ENCODE peak calls at places on chromosomes 5 and 9, in six cellular contexts. E is NCI-H1694 treated with DMSO at 0.1 percent for 48 hours; Y is astrocyte of the hippocampus; X is NCI-H69; W is activated T-helper 1 cell treated with anti-CD3 and anti-CD28 coated beads, Interleukin-2, amount 50 U/mL, for 16 hours; D is H9. O is an unnamed sample.

GRCh38 chr9:32468740-32469139 is 57.3 kb downstream of the RIGI start:
- DNase-seq in W (no peak), Y (no peak), X (no peak), E (no peak), D (no peak), O (no peak)

GRCh38 chr9:83013261-83013610 is 49.7 kb downstream of the RASEF start:
- DNase-seq in Y (peak), D (no peak), X (peak), W (no peak), E (no peak), O (no peak)

GRCh38 chr9:114902773-114903589 is 27.4 kb downstream of the TNFSF8 start:
- DNase-seq in Y (no peak), E (no peak), X (no peak), D (no peak), W (no peak), O (no peak)

GRCh38 chr9:95009459-95009858 is 283.0 kb downstream of the AOPEP start:
- DNase-seq in X (no peak), E (no peak), Y (peak), D (no peak), W (no peak), O (no peak)

GRCh38 chr5:139915834-139916233 is 120.2 kb downstream of the PSD2 start:
- DNase-seq in W (no peak), X (no peak), D (no peak), Y (no peak), E (no peak), O (no peak)

GRCh38 chr5:90506221-90506620 is 23.2 kb downstream of the LYSMD3 start:
- DNase-seq in Y (no peak), E (no peak), X (no peak), W (no peak), D (no peak), O (no peak)

GRCh38 chr5:147093138-147093537 is 141.7 kb upstream of the STK32A start:
- DNase-seq in W (no peak), X (peak), E (no peak), Y (no peak), D (no peak), O (no peak)

GRCh38 chr9:127225747-127226646 is 38.6 kb upstream of the GARNL3 start:
- DNase-seq in D (no peak), X (peak), E (no peak), Y (peak), W (no peak), O (no peak)

GRCh38 chr5:111585291-111585690 is 73.0 kb upstream of the STARD4 start:
- DNase-seq in Y (peak), W (no peak), E (no peak), X (no peak), D (no peak), O (no peak)

GRCh38 chr5:55923177-55923872 is 71.4 kb downstream of the IL6ST start:
- DNase-seq in D (peak), X (peak), Y (no peak), E (no peak), W (no peak), O (peak)

GRCh38 chr9:22214497-22215031 is 205.5 kb upstream of the CDKN2B start:
- DNase-seq in Y (peak), X (peak), D (no peak), E (peak), W (no peak), O (no peak)

GRCh38 chr5:1728846-1729245 is 70.8 kb downstream of the MRPL36 start:
- DNase-seq in E (no peak), Y (no peak), X (no peak), W (no peak), D (peak), O (peak)

GRCh38 chr5:50889790-50890189 is 223.4 kb downstream of the PARP8 start:
- DNase-seq in E (no peak), X (peak), W (no peak), Y (no peak), D (no peak), O (no peak)

GRCh38 chr9:125284855-125285254 is 23.2 kb downstream of the GAPVD1 start:
- DNase-seq in Y (no peak), E (no peak), W (no peak), D (no peak), X (no peak), O (no peak)

GRCh38 chr5:56350595-56351170 is 117.6 kb upstream of the ANKRD55 start:
- DNase-seq in W (no peak), D (no peak), X (peak), Y (peak), E (no peak), O (no peak)

GRCh38 chr9:84570482-84571154 is 98.9 kb upstream of the NTRK2 start:
- DNase-seq in D (no peak), Y (no peak), W (no peak), E (no peak), X (peak), O (no peak)

GRCh38 chr5:101534486-101535110 is 631.5 kb upstream of the ST8SIA4 start:
- DNase-seq in W (no peak), X (no peak), Y (no peak), E (no peak), D (peak), O (no peak)

GRCh38 chr9:82327641-82328040 is 339.1 kb downstream of the SPATA31D1 start:
- DNase-seq in W (no peak), E (no peak), X (no peak), Y (no peak), D (no peak), O (no peak)